ENCODE peak calls at places on chromosomes 1 and 21, in five cellular contexts. One of them, this sample, is unnamed.

GRCh38 chr1:164685656-164686055 is 126.7 kb downstream of the PBX1 start:
- DNase-seq in neuronal stem cell: no peak
- DNase-seq in H9: no peak
- DNase-seq in IMR-90: no peak
- DNase-seq in mesendoderm: no peak
- DNase-seq in this sample: peak

GRCh38 chr1:111776861-111777260 is 21.2 kb downstream of the DDX20 start:
- DNase-seq in neuronal stem cell: no peak
- DNase-seq in H9: no peak
- DNase-seq in IMR-90: no peak
- DNase-seq in mesendoderm: no peak
- DNase-seq in this sample: no peak

GRCh38 chr1:72781038-72781437 is 498.7 kb upstream of the NEGR1 start:
- DNase-seq in neuronal stem cell: no peak
- DNase-seq in H9: no peak
- DNase-seq in IMR-90: no peak
- DNase-seq in mesendoderm: no peak
- DNase-seq in this sample: no peak

GRCh38 chr1:175548774-175549173 is 194.6 kb downstream of the TNR start:
- DNase-seq in neuronal stem cell: no peak
- DNase-seq in H9: no peak
- DNase-seq in IMR-90: no peak
- DNase-seq in mesendoderm: no peak
- DNase-seq in this sample: no peak

GRCh38 chr21:44657635-44658183 is at the start of gene KRTAP12-3:
- DNase-seq in neuronal stem cell: no peak
- DNase-seq in H9: peak
- DNase-seq in IMR-90: peak
- DNase-seq in mesendoderm: no peak
- DNase-seq in this sample: peak

GRCh38 chr1:192702212-192702993 is 66.5 kb downstream of the RGS13 start:
- DNase-seq in neuronal stem cell: no peak
- DNase-seq in H9: no peak
- DNase-seq in IMR-90: peak
- DNase-seq in mesendoderm: peak
- DNase-seq in this sample: peak

GRCh38 chr1:229258031-229258850 is 12.7 kb upstream of the RAB4A start:
- DNase-seq in neuronal stem cell: peak
- DNase-seq in H9: peak
- DNase-seq in IMR-90: peak
- DNase-seq in mesendoderm: peak
- DNase-seq in this sample: peak

GRCh38 chr1:31101147-31101502 is 35.6 kb upstream of the PUM1 start:
- DNase-seq in neuronal stem cell: no peak
- DNase-seq in H9: no peak
- DNase-seq in IMR-90: peak
- DNase-seq in mesendoderm: peak
- DNase-seq in this sample: peak

GRCh38 chr1:171611306-171611705 is 10.7 kb upstream of the MYOCOS start:
- DNase-seq in neuronal stem cell: no peak
- DNase-seq in H9: no peak
- DNase-seq in IMR-90: peak
- DNase-seq in mesendoderm: no peak
- DNase-seq in this sample: peak

GRCh38 chr21:36768496-36768895 is 69.6 kb downstream of the SIM2 start:
- DNase-seq in neuronal stem cell: no peak
- DNase-seq in H9: no peak
- DNase-seq in IMR-90: no peak
- DNase-seq in mesendoderm: no peak
- DNase-seq in this sample: no peak

GRCh38 chr1:100147875-100148274 is 14.9 kb downstream of the TRMT13 start:
- DNase-seq in neuronal stem cell: no peak
- DNase-seq in H9: no peak
- DNase-seq in IMR-90: no peak
- DNase-seq in mesendoderm: peak
- DNase-seq in this sample: no peak

GRCh38 chr1:88773540-88774150 is 89.6 kb downstream of the PKN2 start:
- DNase-seq in neuronal stem cell: no peak
- DNase-seq in H9: no peak
- DNase-seq in IMR-90: peak
- DNase-seq in mesendoderm: peak
- DNase-seq in this sample: peak

GRCh38 chr1:30822966-30823581 is 65.5 kb upstream of the LAPTM5 start:
- DNase-seq in neuronal stem cell: no peak
- DNase-seq in H9: no peak
- DNase-seq in IMR-90: no peak
- DNase-seq in mesendoderm: no peak
- DNase-seq in this sample: peak

GRCh38 chr21:45643021-45643980 is at the start of gene PCBP3:
- DNase-seq in neuronal stem cell: peak
- DNase-seq in H9: peak
- DNase-seq in IMR-90: peak
- DNase-seq in mesendoderm: peak
- DNase-seq in this sample: peak

DNA sequence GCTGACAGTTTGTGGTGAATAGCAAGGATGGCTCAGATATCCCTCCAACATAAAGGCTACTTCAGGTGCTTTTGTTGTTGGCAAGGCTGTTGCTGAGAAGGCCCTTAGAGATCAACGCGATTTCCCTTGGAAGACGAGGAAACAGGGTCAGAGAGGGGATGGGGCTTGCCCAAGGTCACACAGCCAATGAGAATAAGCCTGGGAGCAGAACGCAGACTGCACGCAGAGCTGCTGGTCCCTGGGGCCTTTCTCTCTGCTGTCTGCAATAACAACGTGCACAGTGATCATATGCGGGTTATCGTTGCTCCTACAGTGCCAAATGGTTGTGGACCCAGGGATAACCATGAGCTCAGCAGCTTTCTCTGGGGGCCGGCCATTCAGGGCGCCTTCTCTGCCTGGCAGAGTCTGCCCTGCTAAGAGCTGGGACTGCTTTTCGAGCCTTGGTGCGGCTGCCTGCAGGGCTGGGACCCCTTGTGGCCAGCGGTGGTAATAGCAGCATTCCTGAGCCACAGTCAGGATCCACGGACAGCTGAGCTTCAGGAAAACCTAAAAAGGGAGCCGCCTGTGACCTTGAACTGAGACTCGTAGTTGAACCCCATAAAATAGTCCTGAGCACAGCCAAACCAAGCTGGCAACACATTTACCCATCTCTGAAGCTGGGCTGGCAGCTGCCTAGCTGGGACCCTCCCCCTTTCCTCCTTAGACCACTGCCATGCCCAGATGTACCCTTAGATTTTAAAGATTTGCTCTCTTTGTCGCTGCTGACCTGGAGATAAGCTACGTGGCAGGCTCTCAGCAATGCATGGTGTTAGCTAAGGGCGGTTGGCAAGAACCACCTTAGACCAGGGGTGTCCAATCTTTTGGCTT is 39.8 kb downstream of the HTR6 start:
- DNase-seq in neuronal stem cell: peak
- DNase-seq in H9: peak
- DNase-seq in IMR-90: peak
- DNase-seq in mesendoderm: peak
- DNase-seq in this sample: peak
- H2BK15ac ChIP-seq in neuronal stem cell: no peak
- H2BK15ac ChIP-seq in H9: no peak
- H2BK15ac ChIP-seq in IMR-90: no peak
- H2BK15ac ChIP-seq in mesendoderm: no peak
- H2BK15ac ChIP-seq in this sample: no peak

DNA sequence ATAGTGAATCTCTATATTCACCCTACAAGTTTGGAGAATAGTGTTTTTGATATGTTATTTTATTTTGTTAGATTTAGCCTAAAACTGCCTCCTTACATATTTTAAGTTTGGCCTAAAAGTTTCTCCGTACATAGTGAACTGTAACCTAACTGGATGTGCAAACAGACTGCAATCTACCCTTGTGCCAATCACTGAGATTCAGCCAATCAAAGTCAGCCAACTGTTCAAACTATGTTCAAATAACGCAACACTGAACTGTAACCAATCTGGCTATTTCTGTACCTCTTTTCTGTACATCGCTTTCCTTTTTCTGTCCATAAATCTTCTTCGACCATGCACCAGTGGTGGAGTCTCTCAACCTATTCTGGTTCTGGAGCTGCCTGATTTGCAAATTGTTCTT is 11.8 kb upstream of the DMRTB1 start:
- DNase-seq in neuronal stem cell: no peak
- DNase-seq in H9: no peak
- DNase-seq in IMR-90: no peak
- DNase-seq in mesendoderm: no peak
- DNase-seq in this sample: no peak
- H2AK5ac ChIP-seq in neuronal stem cell: no peak
- H2AK5ac ChIP-seq in H9: no peak
- H2AK5ac ChIP-seq in IMR-90: peak
- H2AK5ac ChIP-seq in mesendoderm: peak
- H2AK5ac ChIP-seq in this sample: no peak

DNA sequence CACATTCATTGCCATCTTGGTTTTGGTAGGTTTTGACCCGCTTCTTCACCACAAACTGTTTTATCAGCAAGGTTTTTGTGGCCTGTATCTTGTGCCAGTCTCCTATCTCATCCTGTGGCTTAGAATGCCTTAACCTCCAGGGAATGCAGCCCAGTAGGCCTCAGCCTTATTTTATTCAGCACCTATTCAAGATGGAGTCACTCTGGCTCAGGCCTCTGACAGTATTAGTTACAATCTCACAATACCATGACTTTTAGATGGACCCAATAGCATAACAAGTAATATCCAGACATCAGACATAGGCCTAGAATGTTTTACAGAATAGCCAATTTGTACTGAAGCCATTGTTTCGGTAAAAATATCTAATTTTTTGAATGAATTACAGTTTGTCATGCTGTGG is 107.0 kb downstream of the ZBTB18 start:
- DNase-seq in neuronal stem cell: no peak
- DNase-seq in H9: no peak
- DNase-seq in IMR-90: no peak
- DNase-seq in mesendoderm: no peak
- DNase-seq in this sample: no peak
- H2BK15ac ChIP-seq in neuronal stem cell: no peak
- H2BK15ac ChIP-seq in H9: no peak
- H2BK15ac ChIP-seq in IMR-90: no peak
- H2BK15ac ChIP-seq in mesendoderm: no peak
- H2BK15ac ChIP-seq in this sample: no peak

GRCh38 chr21:29133796-29134195 is 3.4 kb downstream of the MAP3K7CL start:
- DNase-seq in neuronal stem cell: no peak
- DNase-seq in H9: peak
- DNase-seq in IMR-90: no peak
- DNase-seq in mesendoderm: peak
- DNase-seq in this sample: peak

GRCh38 chr21:29130234-29130993 is at the start of gene MAP3K7CL:
- DNase-seq in neuronal stem cell: no peak
- DNase-seq in H9: no peak
- DNase-seq in IMR-90: peak
- DNase-seq in mesendoderm: peak
- DNase-seq in this sample: peak

GRCh38 chr21:29133241-29133640 is 2.8 kb downstream of the MAP3K7CL start:
- DNase-seq in neuronal stem cell: no peak
- DNase-seq in H9: no peak
- DNase-seq in IMR-90: no peak
- DNase-seq in mesendoderm: peak
- DNase-seq in this sample: no peak

GRCh38 chr21:29135481-29135880 is 5.0 kb downstream of the MAP3K7CL start:
- DNase-seq in neuronal stem cell: no peak
- DNase-seq in H9: no peak
- DNase-seq in IMR-90: no peak
- DNase-seq in mesendoderm: no peak
- DNase-seq in this sample: no peak
- H2AK5ac ChIP-seq in neuronal stem cell: no peak
- H2AK5ac ChIP-seq in H9: no peak
- H2AK5ac ChIP-seq in IMR-90: no peak
- H2AK5ac ChIP-seq in mesendoderm: no peak
- H2AK5ac ChIP-seq in this sample: no peak